ENCODE peak calls at places on chromosomes 1 and 21, in four cellular contexts. H, E, D and U are unnamed samples.

GRCh38 chr1:147246044-147246690 is 3.7 kb downstream of the CHD1L start:
- DNase-seq in H (peak; percentile 15), E (no peak), D (no peak), U (no peak)

GRCh38 chr21:44962481-44962966 is 22.7 kb downstream of the SLX9 start:
- DNase-seq in H (peak; percentile 94), E (no peak), D (no peak), U (peak; percentile 89)

GRCh38 chr1:17416389-17416788 is 23.1 kb downstream of the RCC2 start:
- DNase-seq in H (no peak), E (no peak), D (no peak), U (no peak)

GRCh38 chr1:18612088-18612487 is 18.6 kb upstream of the PAX7 start:
- DNase-seq in H (no peak), E (no peak), D (no peak), U (no peak)

GRCh38 chr1:201883786-201884185 is 4.9 kb upstream of the SHISA4 start:
- DNase-seq in H (peak; percentile 87), E (no peak), D (no peak), U (peak; percentile 56)

GRCh38 chr1:29585656-29586055 is 349.3 kb downstream of the PTPRU start:
- DNase-seq in H (no peak), E (no peak), D (no peak), U (no peak)

GRCh38 chr1:233815865-233816264 is 88.6 kb upstream of the SLC35F3 start:
- DNase-seq in H (no peak), E (no peak), D (no peak), U (no peak)

GRCh38 chr1:35605882-35606182 is 32.7 kb downstream of the TFAP2E start:
- DNase-seq in H (peak; percentile 36), E (no peak), D (no peak), U (peak; percentile 69)

GRCh38 chr1:167518331-167518700 is at the start of gene CD247:
- DNase-seq in H (no peak), E (peak; percentile 67), D (no peak), U (no peak)

GRCh38 chr21:23127973-23128372 is 2129.8 kb downstream of the NCAM2 start:
- DNase-seq in H (no peak), E (no peak), D (no peak), U (no peak)

GRCh38 chr1:164720329-164721036 is 161.5 kb downstream of the PBX1 start:
- DNase-seq in H (no peak), E (no peak), D (no peak), U (no peak)

GRCh38 chr1:158053276-158053675 is 59.8 kb downstream of the KIRREL1 start:
- DNase-seq in H (peak; percentile 40), E (no peak), D (no peak), U (peak; percentile 37)

GRCh38 chr21:45511661-45512431 is 30.4 kb downstream of the SLC19A1 start:
- DNase-seq in H (no peak), E (no peak), D (no peak), U (no peak)

GRCh38 chr1:93427656-93428055 is 20.3 kb upstream of the FNBP1L start:
- DNase-seq in H (no peak), E (no peak), D (no peak), U (no peak)

GRCh38 chr1:200039849-200040479 is 12.5 kb downstream of the NR5A2 start:
- DNase-seq in H (no peak), E (no peak), D (no peak), U (no peak)

GRCh38 chr1:175725684-175726083 is 17.7 kb downstream of the TNR start:
- DNase-seq in H (peak; percentile 34), E (peak; percentile 5), D (no peak), U (no peak)

GRCh38 chr1:168637350-168637991 is 61.1 kb downstream of the XCL1 start:
- DNase-seq in H (peak; percentile 50), E (no peak), D (no peak), U (no peak)

GRCh38 chr1:210755991-210756669 is 377.8 kb downstream of the KCNH1 start:
- DNase-seq in H (no peak), E (no peak), D (no peak), U (no peak)

GRCh38 chr1:113647121-113647520 is 112.2 kb downstream of the PHTF1 start:
- DNase-seq in H (peak; percentile 44), E (no peak), D (no peak), U (no peak)

GRCh38 chr21:45507888-45508508 is 34.2 kb downstream of the SLC19A1 start:
- DNase-seq in H (no peak), E (no peak), D (no peak), U (no peak)

GRCh38 chr1:152906023-152906565 is 2.3 kb upstream of the IVL start:
- DNase-seq in H (peak; percentile 97), E (no peak), D (no peak), U (peak; percentile 72)

GRCh38 chr1:55623339-55623738 is 408.2 kb upstream of the USP24 start:
- DNase-seq in H (no peak), E (no peak), D (no peak), U (no peak)

GRCh38 chr1:41013812-41014211 is 7.7 kb downstream of the SLFNL1 start:
- DNase-seq in H (no peak), E (no peak), D (no peak), U (no peak)